ENCODE peak calls at places on chromosomes 3 and 15, in seven cellular contexts. L is aorta; P is CD8-positive, alpha-beta T cell; J is neuronal stem cell; N is Peyer's patch; E is CD4-positive, CD25-positive, alpha-beta regulatory T cell; G is tibial nerve. R is an unnamed sample.

GRCh38 chr15:95439812-95440380 is 890.6 kb upstream of the NR2F2 start:
- DNase-seq in L (no peak), P (no peak), J (no peak), N (no peak), E (no peak), G (no peak), R (peak)

GRCh38 chr3:145489011-145489410 is 672.0 kb downstream of the PLOD2 start:
- DNase-seq in L (no peak), P (no peak), J (no peak), N (no peak), E (no peak), G (no peak), R (no peak)

GRCh38 chr3:116517308-116517707 is 72.0 kb upstream of the LSAMP start:
- DNase-seq in L (no peak), P (no peak), J (no peak), N (no peak), E (no peak), G (no peak), R (no peak)

GRCh38 chr3:2156244-2156847 is 57.7 kb downstream of the CNTN4 start:
- DNase-seq in L (no peak), P (no peak), J (peak), N (no peak), E (no peak), G (no peak), R (peak)

GRCh38 chr3:51393564-51393963 is 2.5 kb downstream of the RBM15B start:
- DNase-seq in L (peak), P (no peak), J (no peak), N (no peak), E (no peak), G (no peak), R (no peak)

GRCh38 chr3:4719011-4719649 is 226.0 kb downstream of the ITPR1 start:
- DNase-seq in L (no peak), P (no peak), J (no peak), N (no peak), E (no peak), G (no peak), R (no peak)

GRCh38 chr3:134869153-134869726 is 74.2 kb downstream of the EPHB1 start:
- DNase-seq in L (no peak), P (no peak), J (no peak), N (no peak), E (no peak), G (no peak), R (no peak)

GRCh38 chr15:59315914-59316428 is 56.7 kb downstream of the MYO1E start:
- DNase-seq in L (no peak), P (no peak), J (no peak), N (no peak), E (no peak), G (no peak), R (no peak)

GRCh38 chr15:34331809-34332208 is 5.8 kb downstream of the SLC12A6 start:
- DNase-seq in L (no peak), P (no peak), J (no peak), N (no peak), E (peak), G (no peak), R (no peak)

GRCh38 chr3:48012659-48013058 is 3.6 kb downstream of the MAP4 start:
- DNase-seq in L (no peak), P (no peak), J (no peak), N (no peak), E (no peak), G (no peak), R (peak)

GRCh38 chr3:186182850-186183249 is 74.0 kb upstream of the ETV5 start:
- DNase-seq in L (no peak), P (no peak), J (no peak), N (no peak), E (no peak), G (no peak), R (no peak)

GRCh38 chr3:38669668-38670067 is 20.2 kb upstream of the SCN5A start:
- DNase-seq in L (no peak), P (no peak), J (no peak), N (no peak), E (no peak), G (no peak), R (no peak)

GRCh38 chr3:134699141-134699711 is 48.4 kb upstream of the KY start:
- DNase-seq in L (no peak), P (no peak), J (no peak), N (no peak), E (no peak), G (no peak), R (no peak)

GRCh38 chr3:139745831-139746230 is 68.1 kb upstream of the NMNAT3 start:
- DNase-seq in L (no peak), P (no peak), J (no peak), N (no peak), E (no peak), G (no peak), R (no peak)

GRCh38 chr3:113157408-113157980 is 53.9 kb upstream of the BOC start:
- DNase-seq in L (no peak), P (no peak), J (no peak), N (peak), E (no peak), G (peak), R (no peak)

GRCh38 chr3:45008117-45008516 is 18.0 kb upstream of the CLEC3B start:
- DNase-seq in L (no peak), P (no peak), J (no peak), N (no peak), E (no peak), G (no peak), R (no peak)

GRCh38 chr3:140122183-140122582 is 187.2 kb downstream of the CLSTN2 start:
- DNase-seq in L (no peak), P (no peak), J (no peak), N (no peak), E (no peak), G (no peak), R (no peak)

GRCh38 chr3:50971487-50971924 is 296.8 kb downstream of the DOCK3 start:
- DNase-seq in L (no peak), P (peak), J (peak), N (peak), E (peak), G (no peak), R (peak)

GRCh38 chr3:9553949-9554513 is 409 bp upstream of the LHFPL4 start:
- DNase-seq in L (no peak), P (no peak), J (no peak), N (no peak), E (no peak), G (no peak), R (peak)

GRCh38 chr3:119604878-119605277 is 7.2 kb downstream of the PLA1A start:
- DNase-seq in L (no peak), P (no peak), J (no peak), N (no peak), E (no peak), G (no peak), R (no peak)

GRCh38 chr3:56573501-56573900 is 16.5 kb downstream of the CCDC66 start:
- DNase-seq in L (no peak), P (no peak), J (no peak), N (no peak), E (no peak), G (no peak), R (no peak)

GRCh38 chr3:32544894-32545293 is 25.8 kb downstream of the DYNC1LI1 start:
- DNase-seq in L (no peak), P (no peak), J (no peak), N (no peak), E (no peak), G (no peak), R (no peak)

GRCh38 chr3:19595884-19596283 is 338.1 kb downstream of the EFHB start:
- DNase-seq in L (no peak), P (no peak), J (no peak), N (no peak), E (no peak), G (no peak), R (no peak)

GRCh38 chr15:45107941-45108630 is 5.9 kb downstream of the DUOX2 start:
- DNase-seq in L (peak), P (no peak), J (no peak), N (no peak), E (no peak), G (no peak), R (no peak)

GRCh38 chr15:52104532-52105004 is 8.0 kb downstream of the BCL2L10 start:
- DNase-seq in L (no peak), P (no peak), J (no peak), N (no peak), E (no peak), G (no peak), R (no peak)

GRCh38 chr15:52103217-52104207 is 9.1 kb downstream of the BCL2L10 start:
- DNase-seq in L (no peak), P (no peak), J (no peak), N (peak), E (no peak), G (no peak), R (no peak)

GRCh38 chr15:52101542-52102340 is 10.8 kb downstream of the BCL2L10 start:
- DNase-seq in L (no peak), P (no peak), J (no peak), N (no peak), E (no peak), G (no peak), R (no peak)

GRCh38 chr15:52100807-52101206 is 11.8 kb downstream of the BCL2L10 start:
- DNase-seq in L (peak), P (no peak), J (no peak), N (peak), E (no peak), G (peak), R (no peak)

DNA sequence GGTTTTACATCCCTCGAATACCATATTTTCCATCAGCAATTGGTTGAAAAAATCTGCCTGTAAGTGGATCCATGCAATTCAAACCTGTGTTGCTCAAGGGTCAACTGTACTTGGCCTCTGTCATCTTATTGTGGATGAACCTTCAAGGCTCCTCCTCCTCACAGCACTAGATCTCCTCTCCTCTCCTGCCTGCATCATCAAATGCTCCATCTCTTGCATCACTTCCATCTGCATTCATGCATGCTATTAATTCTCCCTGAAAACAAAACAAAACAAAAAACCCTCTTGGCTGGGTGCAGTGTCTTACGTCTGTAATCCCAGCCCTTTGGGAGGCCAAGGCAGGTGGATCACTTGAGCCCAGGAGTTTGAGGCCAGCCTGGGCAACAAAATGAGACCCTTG is 10.1 kb downstream of the BCL2L10 start:
- DNase-seq in L (no peak), P (no peak), J (no peak), N (no peak), E (no peak), G (no peak), R (no peak)
- H3K27ac ChIP-seq in L (no peak), P (no peak), J (no peak), N (no peak), E (no peak), G (no peak), R (no peak)

GRCh38 chr15:83853232-83853631 is 199.3 kb downstream of the ADAMTSL3 start:
- DNase-seq in L (no peak), P (no peak), J (no peak), N (no peak), E (no peak), G (no peak), R (no peak)
- H3K27ac ChIP-seq in L (no peak), P (no peak), J (no peak), N (no peak), E (no peak), G (no peak), R (no peak)

DNA sequence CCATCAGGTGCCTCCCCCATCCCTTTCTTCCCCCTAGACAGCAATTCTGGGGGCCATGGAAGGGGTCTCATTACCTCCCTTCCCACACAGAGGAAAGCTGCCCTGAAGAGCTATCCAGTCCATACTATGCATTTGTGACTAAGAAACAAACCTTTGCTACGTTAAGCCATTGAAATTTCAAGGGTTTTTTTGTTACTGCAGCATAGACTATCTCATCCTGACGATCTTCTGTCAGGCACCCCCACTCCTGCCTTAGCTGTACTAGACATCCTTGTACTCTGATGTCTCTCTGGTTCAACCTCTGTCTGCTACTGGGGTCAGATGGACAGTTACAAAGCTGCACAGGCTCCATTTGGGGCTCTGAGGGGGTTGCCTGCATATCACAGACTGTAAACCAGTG is 21.4 kb upstream of the NSMCE3 start:
- DNase-seq in L (no peak), P (no peak), J (no peak), N (no peak), E (no peak), G (no peak), R (no peak)
- H3K27ac ChIP-seq in L (no peak), P (no peak), J (no peak), N (no peak), E (no peak), G (no peak), R (no peak)

GRCh38 chr3:58521002-58521670 is 15.9 kb downstream of the ACOX2 start:
- DNase-seq in L (no peak), P (no peak), J (no peak), N (no peak), E (no peak), G (no peak), R (peak)

GRCh38 chr3:58521917-58522680 is 14.9 kb downstream of the ACOX2 start:
- DNase-seq in L (no peak), P (no peak), J (no peak), N (no peak), E (no peak), G (no peak), R (peak)

GRCh38 chr3:58518304-58518789 is 18.6 kb downstream of the ACOX2 start:
- DNase-seq in L (no peak), P (no peak), J (no peak), N (no peak), E (no peak), G (no peak), R (peak)

GRCh38 chr3:58520403-58520784 is 16.6 kb downstream of the ACOX2 start:
- DNase-seq in L (no peak), P (no peak), J (no peak), N (no peak), E (no peak), G (no peak), R (no peak)

GRCh38 chr3:58519668-58520402 is 17.2 kb downstream of the ACOX2 start:
- DNase-seq in L (no peak), P (no peak), J (no peak), N (no peak), E (no peak), G (no peak), R (no peak)
- H3K27ac ChIP-seq in L (no peak), P (no peak), J (no peak), N (no peak), E (no peak), G (no peak), R (peak)

GRCh38 chr3:184632551-184632950 is 71.0 kb downstream of the EPHB3 start:
- DNase-seq in L (no peak), P (no peak), J (no peak), N (peak), E (no peak), G (no peak), R (no peak)

GRCh38 chr3:184629555-184630160 is 68.1 kb downstream of the EPHB3 start:
- DNase-seq in L (peak), P (no peak), J (no peak), N (no peak), E (no peak), G (no peak), R (peak)

GRCh38 chr3:184631339-184631965 is 69.9 kb downstream of the EPHB3 start:
- DNase-seq in L (no peak), P (no peak), J (no peak), N (no peak), E (no peak), G (no peak), R (no peak)

GRCh38 chr3:184633185-184633584 is 71.6 kb downstream of the EPHB3 start:
- DNase-seq in L (no peak), P (no peak), J (no peak), N (no peak), E (no peak), G (no peak), R (peak)

GRCh38 chr3:184630861-184631260 is 69.3 kb downstream of the EPHB3 start:
- DNase-seq in L (peak), P (no peak), J (no peak), N (no peak), E (no peak), G (no peak), R (no peak)
- H3K27ac ChIP-seq in L (no peak), P (no peak), J (no peak), N (no peak), E (no peak), G (no peak), R (peak)